ENCODE peak calls at places on chromosomes 16 and 17, in six cellular contexts. W is endodermal cell, Y is adrenal gland, G is hepatic stellate cell, L is endothelial cell, M is A172. Q is an unnamed sample.

GRCh38 chr16:20336955-20337354 is 9.6 kb upstream of the GP2 start:
- DNase-seq in L (no peak), G (no peak), W (no peak), Y (no peak), M (no peak), Q (no peak)

GRCh38 chr16:54936979-54937672 is 6.5 kb downstream of the IRX5 start:
- DNase-seq in L (peak), Y (no peak), G (peak), M (no peak), W (peak), Q (no peak)

GRCh38 chr16:83723244-83723643 is 84.5 kb upstream of the HSBP1 start:
- DNase-seq in M (no peak), G (no peak), Y (no peak), L (no peak), W (no peak), Q (no peak)

GRCh38 chr17:79748296-79749099 is 17.8 kb downstream of the ENPP7 start:
- DNase-seq in G (no peak), M (no peak), W (peak), L (no peak), Y (no peak), Q (no peak)

GRCh38 chr17:41581366-41582060 is 5.2 kb downstream of the KRT14 start:
- DNase-seq in M (no peak), L (no peak), W (no peak), G (no peak), Y (no peak), Q (no peak)

GRCh38 chr17:7842950-7843535 is 9.0 kb downstream of the KDM6B start:
- DNase-seq in L (peak), M (peak), W (peak), Y (peak), G (no peak), Q (peak)

GRCh38 chr17:43003542-43004172 is 2.9 kb upstream of the IFI35 start:
- DNase-seq in Y (no peak), G (no peak), W (peak), M (peak), L (no peak), Q (peak)

GRCh38 chr16:73054732-73055481 is 7.0 kb upstream of the ZFHX3 start:
- DNase-seq in G (no peak), W (peak), M (no peak), L (no peak), Y (no peak), Q (peak)

GRCh38 chr17:79875511-79875910 is 36.3 kb upstream of the CBX4 start:
- DNase-seq in M (no peak), G (no peak), W (no peak), Y (no peak), L (no peak), Q (no peak)

GRCh38 chr16:24851700-24852099 is 5.9 kb downstream of the SLC5A11 start:
- DNase-seq in G (no peak), Y (no peak), L (no peak), W (no peak), M (peak), Q (no peak)

GRCh38 chr16:56263711-56264608 is 72.7 kb downstream of the GNAO1 start:
- DNase-seq in G (no peak), Y (no peak), L (no peak), W (no peak), M (no peak), Q (no peak)

GRCh38 chr16:78127130-78127529 is 27.7 kb downstream of the WWOX start:
- DNase-seq in Y (no peak), G (no peak), W (no peak), L (no peak), M (no peak), Q (no peak)

GRCh38 chr16:19167710-19168172 is 299 bp upstream of the SYT17 start:
- DNase-seq in M (peak), L (peak), G (peak), W (peak), Y (peak), Q (peak)

GRCh38 chr17:48543854-48544355 is 1.0 kb downstream of the HOXB2 start:
- DNase-seq in L (no peak), W (no peak), Y (no peak), M (no peak), G (no peak), Q (peak)

GRCh38 chr17:44807093-44807816 is 22.8 kb downstream of the GJC1 start:
- DNase-seq in Y (no peak), W (no peak), M (no peak), L (no peak), G (no peak), Q (no peak)

GRCh38 chr16:782263-782662 is 5.9 kb downstream of the RPUSD1 start:
- DNase-seq in G (no peak), M (no peak), W (no peak), L (no peak), Y (no peak), Q (no peak)

GRCh38 chr17:13031718-13032350 is 14.0 kb upstream of the ELAC2 start:
- DNase-seq in L (peak), M (peak), W (peak), Y (peak), G (peak), Q (peak)

GRCh38 chr17:10120113-10120485 is 78.3 kb downstream of the GAS7 start:
- DNase-seq in G (no peak), W (no peak), Y (no peak), M (no peak), L (no peak), Q (no peak)

GRCh38 chr16:85888405-85889331 is 10.3 kb upstream of the IRF8 start:
- DNase-seq in L (no peak), M (peak), W (no peak), Y (no peak), G (peak), Q (no peak)

GRCh38 chr17:77897741-77898301 is 60.7 kb upstream of the TNRC6C start:
- DNase-seq in G (no peak), L (no peak), M (no peak), W (no peak), Y (no peak), Q (no peak)

GRCh38 chr16:23944381-23944780 is 108.6 kb downstream of the PRKCB start:
- DNase-seq in M (no peak), Y (no peak), G (no peak), W (no peak), L (no peak), Q (no peak)

GRCh38 chr17:76927577-76927976 is 59.4 kb downstream of the MGAT5B start:
- DNase-seq in M (no peak), L (no peak), G (no peak), Y (no peak), W (no peak), Q (no peak)

GRCh38 chr16:4538067-4538385 is 547 bp downstream of the CDIP1 start:
- DNase-seq in L (no peak), W (no peak), G (peak), M (no peak), Y (no peak), Q (no peak)

GRCh38 chr17:74177018-74177450 is 26.4 kb upstream of the RPL38 start:
- DNase-seq in M (peak), G (no peak), Y (no peak), L (no peak), W (no peak), Q (no peak)

GRCh38 chr17:35245196-35245486 is 2.3 kb downstream of the SLFN5 start:
- DNase-seq in M (peak), W (no peak), G (peak), L (no peak), Y (no peak), Q (peak)

GRCh38 chr17:61221597-61222471 is 177.8 kb upstream of the TBX2 start:
- DNase-seq in W (no peak), G (no peak), M (peak), Y (no peak), L (no peak), Q (peak)

GRCh38 chr16:30585400-30586191 is at the start of gene ZNF785:
- DNase-seq in Y (peak), L (peak), W (peak), G (peak), M (no peak), Q (peak)

GRCh38 chr16:53761967-53762726 is 58.2 kb downstream of the FTO start:
- DNase-seq in Y (no peak), G (no peak), L (no peak), W (no peak), M (no peak), Q (no peak)

GRCh38 chr16:56711862-56712261 is 18.1 kb upstream of the NUP93 start:
- DNase-seq in W (no peak), G (no peak), M (no peak), L (no peak), Y (no peak), Q (no peak)

GRCh38 chr16:4416200-4417032 is at the start of gene CORO7:
- DNase-seq in W (peak), L (peak), M (peak), G (peak), Y (peak), Q (peak)

GRCh38 chr17:15409721-15410247 is 57.6 kb downstream of the CDRT4 start:
- DNase-seq in Y (no peak), G (peak), W (no peak), L (no peak), M (peak), Q (no peak)

GRCh38 chr17:63961355-63962207 is 11.1 kb downstream of the SCN4A start:
- DNase-seq in L (peak), Y (peak), G (peak), W (peak), M (peak), Q (peak)

Q was measured in OCI-M1.